ENCODE peak calls at places on chromosomes 12 and 14, in ten cellular contexts. D, C, B, T, X, S, J, P, Y and L are unnamed samples.

GRCh38 chr12:89117448-89118034 is 234.8 kb downstream of the DUSP6 start:
- DNase-seq in D (peak; percentile 11), C (no peak), B (no peak), T (peak; percentile 62), X (no peak), S (no peak), J (no peak), P (no peak), Y (peak; percentile 8), L (peak; percentile 42)

GRCh38 chr14:29724991-29725390 is 202.7 kb downstream of the PRKD1 start:
- DNase-seq in D (peak; percentile 42), C (no peak), B (no peak), T (no peak), X (no peak), S (peak; percentile 56), J (no peak), P (no peak), Y (peak; percentile 41), L (no peak)

GRCh38 chr14:73014105-73014504 is 12.8 kb downstream of the ZFYVE1 start:
- DNase-seq in D (no peak), C (no peak), B (no peak), T (no peak), X (no peak), S (peak; percentile 75), J (no peak), P (no peak), Y (peak; percentile 45), L (no peak)

GRCh38 chr12:80186727-80187217 is 87.4 kb downstream of the OTOGL start:
- DNase-seq in D (peak; percentile 72), C (peak; percentile 41), B (peak; percentile 34), T (peak; percentile 76), X (no peak), S (peak; percentile 96), J (peak; percentile 0), P (no peak), Y (peak; percentile 97), L (peak; percentile 54)

GRCh38 chr12:105705235-105705634 is 374.7 kb downstream of the C12orf75 start:
- DNase-seq in D (no peak), C (no peak), B (no peak), T (no peak), X (no peak), S (no peak), J (no peak), P (no peak), Y (no peak), L (no peak)

GRCh38 chr14:55077155-55077554 is 25.7 kb downstream of the MAPK1IP1L start:
- DNase-seq in D (no peak), C (no peak), B (no peak), T (peak; percentile 40), X (no peak), S (no peak), J (no peak), P (no peak), Y (peak; percentile 42), L (peak; percentile 39)

GRCh38 chr14:74574092-74574438 is 38.0 kb downstream of the LTBP2 start:
- DNase-seq in D (no peak), C (no peak), B (no peak), T (no peak), X (peak; percentile 3), S (peak; percentile 34), J (no peak), P (no peak), Y (no peak), L (no peak)

GRCh38 chr14:34699873-34700621 is 14.3 kb downstream of the CFL2 start:
- DNase-seq in D (peak; percentile 26), C (no peak), B (no peak), T (peak; percentile 84), X (no peak), S (peak; percentile 89), J (no peak), P (no peak), Y (peak; percentile 84), L (no peak)

GRCh38 chr14:34025325-34026017 is 74.6 kb upstream of the EGLN3 start:
- DNase-seq in D (no peak), C (no peak), B (no peak), T (no peak), X (no peak), S (no peak), J (no peak), P (no peak), Y (no peak), L (no peak)

GRCh38 chr14:82385043-82385442 is 851.4 kb upstream of the SEL1L start:
- DNase-seq in D (no peak), C (no peak), B (no peak), T (no peak), X (no peak), S (no peak), J (no peak), P (no peak), Y (no peak), L (no peak)

GRCh38 chr14:69372146-69372545 is 26.0 kb downstream of the ERH start:
- DNase-seq in D (no peak), C (no peak), B (no peak), T (no peak), X (no peak), S (no peak), J (no peak), P (no peak), Y (no peak), L (no peak)

GRCh38 chr12:25581067-25581466 is 28.0 kb upstream of the LMNTD1 start:
- DNase-seq in D (no peak), C (no peak), B (no peak), T (no peak), X (no peak), S (no peak), J (no peak), P (no peak), Y (no peak), L (no peak)

GRCh38 chr12:91958816-91959215 is 186.8 kb downstream of the BTG1 start:
- DNase-seq in D (no peak), C (no peak), B (no peak), T (no peak), X (no peak), S (peak; percentile 80), J (no peak), P (no peak), Y (peak; percentile 43), L (no peak)

GRCh38 chr12:79366374-79366773 is 324.4 kb downstream of the PAWR start:
- DNase-seq in D (no peak), C (no peak), B (no peak), T (no peak), X (no peak), S (no peak), J (no peak), P (no peak), Y (no peak), L (no peak)

GRCh38 chr12:1591029-1591428 is 3.4 kb downstream of the FBXL14 start:
- DNase-seq in D (no peak), C (no peak), B (no peak), T (peak; percentile 72), X (no peak), S (peak; percentile 45), J (no peak), P (no peak), Y (peak; percentile 50), L (peak; percentile 63)

GRCh38 chr12:1594045-1594294 is 411 bp downstream of the FBXL14 start:
- DNase-seq in D (peak; percentile 70), C (peak; percentile 53), B (peak; percentile 80), T (peak; percentile 46), X (no peak), S (peak; percentile 65), J (no peak), P (no peak), Y (no peak), L (peak; percentile 65)

GRCh38 chr12:1593232-1594044 is 943 bp downstream of the FBXL14 start:
- DNase-seq in D (peak; percentile 43), C (peak; percentile 38), B (peak; percentile 78), T (peak; percentile 20), X (peak; percentile 84), S (peak; percentile 47), J (no peak), P (peak; percentile 60), Y (peak; percentile 28), L (peak; percentile 68)

GRCh38 chr12:1591543-1591942 is 2.8 kb downstream of the FBXL14 start:
- DNase-seq in D (no peak), C (no peak), B (no peak), T (no peak), X (no peak), S (peak; percentile 47), J (no peak), P (no peak), Y (no peak), L (no peak)

DNA sequence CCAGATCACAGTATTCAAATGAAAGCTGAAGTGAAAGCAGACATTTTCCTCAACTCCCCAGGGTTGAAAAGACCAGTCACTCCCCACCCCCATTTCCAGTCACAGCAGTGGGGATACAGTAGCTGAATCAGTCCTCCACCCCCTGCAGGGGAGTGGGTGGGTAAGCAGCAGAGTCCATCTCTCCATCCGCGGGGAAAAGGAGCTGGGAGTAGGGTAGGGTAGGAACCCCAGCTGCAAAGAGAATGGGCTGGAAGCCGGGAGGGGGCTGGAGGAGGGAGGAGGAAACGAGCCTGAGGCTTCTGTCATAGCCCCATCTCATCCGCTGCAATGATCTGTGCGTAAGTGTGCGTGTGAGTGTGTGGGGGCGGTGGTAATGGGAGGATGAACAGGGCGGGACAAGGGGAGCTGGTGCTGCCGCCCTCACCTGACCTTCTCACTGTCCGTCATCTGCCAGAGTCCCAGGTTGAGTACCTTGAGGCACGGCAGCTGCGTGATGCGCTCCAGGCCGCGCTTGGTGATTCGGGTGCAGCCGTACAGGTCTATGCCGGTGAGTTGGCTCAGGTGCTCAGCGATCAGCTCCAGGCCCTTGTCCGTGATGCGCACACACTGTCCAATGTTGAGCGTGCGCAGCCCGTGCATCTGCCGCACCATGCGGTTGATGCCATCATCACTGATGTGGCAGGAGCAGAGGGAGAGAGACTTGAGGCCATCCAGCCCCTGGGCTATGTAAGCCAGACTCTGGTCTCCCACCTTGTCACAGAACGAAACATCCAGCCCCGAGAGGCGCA is 1.7 kb downstream of the FBXL14 start:
- DNase-seq in D (peak; percentile 56), C (peak; percentile 23), B (peak; percentile 47), T (peak; percentile 49), X (peak; percentile 57), S (peak; percentile 61), J (no peak), P (peak; percentile 54), Y (peak; percentile 55), L (peak; percentile 76)
- TF ChIP-seq CTCF in D (no peak), C (no peak), B (no peak), T (no peak), X (no peak), S (peak; percentile 10), J (peak; percentile 4), P (no peak), Y (peak; percentile 13), L (no peak)

GRCh38 chr12:108744021-108744897 is 12.9 kb upstream of the CORO1C start:
- DNase-seq in D (no peak), C (no peak), B (no peak), T (no peak), X (no peak), S (no peak), J (no peak), P (no peak), Y (no peak), L (no peak)
- TF ChIP-seq CTCF in D (no peak), C (no peak), B (no peak), T (no peak), X (no peak), S (no peak), J (no peak), P (no peak), Y (no peak), L (no peak)

GRCh38 chr14:61196792-61197191 is 84.3 kb downstream of the TMEM30B start:
- DNase-seq in D (no peak), C (no peak), B (no peak), T (no peak), X (no peak), S (no peak), J (no peak), P (no peak), Y (peak; percentile 40), L (no peak)
- TF ChIP-seq CTCF in D (no peak), C (peak; percentile 12), B (no peak), T (peak; percentile 22), X (no peak), S (no peak), J (no peak), P (no peak), Y (peak; percentile 42), L (no peak)

GRCh38 chr12:119956047-119956446 is 33.0 kb upstream of the BICDL1 start:
- DNase-seq in D (no peak), C (no peak), B (no peak), T (no peak), X (no peak), S (no peak), J (no peak), P (no peak), Y (no peak), L (no peak)
- TF ChIP-seq CTCF in D (no peak), C (no peak), B (no peak), T (no peak), X (no peak), S (no peak), J (no peak), P (no peak), Y (no peak), L (no peak)